ENCODE peak calls at places on chromosomes 6 and 20, in five cellular contexts. One of them, this sample, is unnamed.

GRCh38 chr6:167892835-167893234 is 66.1 kb downstream of the AFDN start:
- DNase-seq in HEK293T: no peak
- DNase-seq in SW480: no peak
- DNase-seq in ELR: no peak
- DNase-seq in activated CD4-positive, alpha-beta T cell treated with anti-CD3 and anti-CD28 coated beads for 48 hours: no peak
- DNase-seq in this sample: no peak

GRCh38 chr6:49890988-49891387 is 24.7 kb upstream of the CRISP1 start:
- DNase-seq in HEK293T: no peak
- DNase-seq in SW480: peak; percentile 20
- DNase-seq in ELR: no peak
- DNase-seq in activated CD4-positive, alpha-beta T cell treated with anti-CD3 and anti-CD28 coated beads for 48 hours: no peak
- DNase-seq in this sample: no peak

GRCh38 chr6:34189806-34190503 is 44.1 kb upstream of the GRM4 start:
- DNase-seq in HEK293T: no peak
- DNase-seq in SW480: no peak
- DNase-seq in ELR: no peak
- DNase-seq in activated CD4-positive, alpha-beta T cell treated with anti-CD3 and anti-CD28 coated beads for 48 hours: peak; percentile 64
- DNase-seq in this sample: no peak

GRCh38 chr6:149252626-149253025 is 64.9 kb upstream of the TAB2 start:
- DNase-seq in HEK293T: no peak
- DNase-seq in SW480: no peak
- DNase-seq in ELR: no peak
- DNase-seq in activated CD4-positive, alpha-beta T cell treated with anti-CD3 and anti-CD28 coated beads for 48 hours: no peak
- DNase-seq in this sample: no peak

GRCh38 chr6:170459451-170459850 is 93.7 kb downstream of the PSMB1 start:
- DNase-seq in HEK293T: no peak
- DNase-seq in SW480: peak; percentile 10
- DNase-seq in ELR: peak; percentile 79
- DNase-seq in activated CD4-positive, alpha-beta T cell treated with anti-CD3 and anti-CD28 coated beads for 48 hours: peak; percentile 46
- DNase-seq in this sample: no peak

GRCh38 chr6:33620584-33621395 is at the start of gene ITPR3:
- DNase-seq in HEK293T: peak; percentile 54
- DNase-seq in SW480: peak; percentile 71
- DNase-seq in ELR: peak; percentile 80
- DNase-seq in activated CD4-positive, alpha-beta T cell treated with anti-CD3 and anti-CD28 coated beads for 48 hours: peak; percentile 79
- DNase-seq in this sample: no peak

GRCh38 chr6:10330515-10330914 is 84.4 kb downstream of the TFAP2A start:
- DNase-seq in HEK293T: no peak
- DNase-seq in SW480: no peak
- DNase-seq in ELR: peak; percentile 23
- DNase-seq in activated CD4-positive, alpha-beta T cell treated with anti-CD3 and anti-CD28 coated beads for 48 hours: no peak
- DNase-seq in this sample: no peak

GRCh38 chr6:10722570-10722819 is 375 bp upstream of the TMEM14C start:
- DNase-seq in HEK293T: no peak
- DNase-seq in SW480: no peak
- DNase-seq in ELR: no peak
- DNase-seq in activated CD4-positive, alpha-beta T cell treated with anti-CD3 and anti-CD28 coated beads for 48 hours: no peak
- DNase-seq in this sample: no peak

GRCh38 chr6:20997143-20997792 is 463.0 kb downstream of the CDKAL1 start:
- DNase-seq in HEK293T: no peak
- DNase-seq in SW480: no peak
- DNase-seq in ELR: no peak
- DNase-seq in activated CD4-positive, alpha-beta T cell treated with anti-CD3 and anti-CD28 coated beads for 48 hours: no peak
- DNase-seq in this sample: no peak

GRCh38 chr6:22409487-22409886 is 112.7 kb upstream of the PRL start:
- DNase-seq in HEK293T: no peak
- DNase-seq in SW480: no peak
- DNase-seq in ELR: no peak
- DNase-seq in activated CD4-positive, alpha-beta T cell treated with anti-CD3 and anti-CD28 coated beads for 48 hours: no peak
- DNase-seq in this sample: no peak

GRCh38 chr6:15546591-15546990 is 116.2 kb downstream of the DTNBP1 start:
- DNase-seq in HEK293T: no peak
- DNase-seq in SW480: no peak
- DNase-seq in ELR: no peak
- DNase-seq in activated CD4-positive, alpha-beta T cell treated with anti-CD3 and anti-CD28 coated beads for 48 hours: no peak
- DNase-seq in this sample: no peak

GRCh38 chr20:59735917-59736316 is 131.6 kb downstream of the PHACTR3 start:
- DNase-seq in HEK293T: no peak
- DNase-seq in SW480: peak; percentile 44
- DNase-seq in ELR: no peak
- DNase-seq in activated CD4-positive, alpha-beta T cell treated with anti-CD3 and anti-CD28 coated beads for 48 hours: no peak
- DNase-seq in this sample: no peak

GRCh38 chr6:169864148-169865030 is 113.0 kb downstream of the ERMARD start:
- DNase-seq in HEK293T: no peak
- DNase-seq in SW480: peak; percentile 46
- DNase-seq in ELR: no peak
- DNase-seq in activated CD4-positive, alpha-beta T cell treated with anti-CD3 and anti-CD28 coated beads for 48 hours: no peak
- DNase-seq in this sample: no peak

GRCh38 chr6:167855825-167856425 is 29.2 kb downstream of the AFDN start:
- DNase-seq in HEK293T: no peak
- DNase-seq in SW480: peak; percentile 32
- DNase-seq in ELR: peak; percentile 97
- DNase-seq in activated CD4-positive, alpha-beta T cell treated with anti-CD3 and anti-CD28 coated beads for 48 hours: peak; percentile 11
- DNase-seq in this sample: no peak